ENCODE peak calls at places on chromosomes 12 and 14, in four cellular contexts. One of them, this sample, is unnamed.

GRCh38 chr12:38930994-38931393 is 25.6 kb upstream of the CPNE8 start:
- DNase-seq in Peyer's patch: no peak
- DNase-seq in A549: no peak
- DNase-seq in tibial nerve: no peak
- DNase-seq in this sample: no peak

GRCh38 chr12:40263616-40264409 is 39.0 kb downstream of the LRRK2 start:
- DNase-seq in A549: no peak
- DNase-seq in tibial nerve: no peak
- DNase-seq in Peyer's patch: peak
- DNase-seq in this sample: no peak

GRCh38 chr14:24051789-24052655 is at the start of gene CARMIL3:
- DNase-seq in tibial nerve: no peak
- DNase-seq in A549: peak
- DNase-seq in Peyer's patch: peak
- DNase-seq in this sample: no peak

GRCh38 chr12:130952545-130952954 is 1.2 kb upstream of the ADGRD1 start:
- DNase-seq in A549: no peak
- DNase-seq in tibial nerve: no peak
- DNase-seq in Peyer's patch: no peak
- DNase-seq in this sample: no peak

GRCh38 chr14:52802597-52802996 is 11.2 kb upstream of the GNPNAT1 start:
- DNase-seq in Peyer's patch: no peak
- DNase-seq in tibial nerve: no peak
- DNase-seq in A549: no peak
- DNase-seq in this sample: no peak

GRCh38 chr12:118299791-118300460 is 72.8 kb downstream of the TAOK3 start:
- DNase-seq in Peyer's patch: no peak
- DNase-seq in tibial nerve: no peak
- DNase-seq in A549: no peak
- DNase-seq in this sample: no peak

GRCh38 chr14:103576371-103577024 is 13.7 kb downstream of the COA8 start:
- DNase-seq in tibial nerve: peak
- DNase-seq in Peyer's patch: peak
- DNase-seq in A549: peak
- DNase-seq in this sample: no peak

GRCh38 chr14:65303185-65303901 is 109.2 kb upstream of the FUT8 start:
- DNase-seq in A549: no peak
- DNase-seq in Peyer's patch: no peak
- DNase-seq in tibial nerve: no peak
- DNase-seq in this sample: no peak

GRCh38 chr12:31324845-31325523 is 966 bp downstream of the SINHCAF start:
- DNase-seq in Peyer's patch: peak
- DNase-seq in A549: peak
- DNase-seq in tibial nerve: peak
- DNase-seq in this sample: peak

GRCh38 chr12:128853321-128854197 is at the start of gene GLT1D1:
- DNase-seq in tibial nerve: no peak
- DNase-seq in A549: no peak
- DNase-seq in Peyer's patch: no peak
- DNase-seq in this sample: no peak

GRCh38 chr14:21255385-21256101 is 13.7 kb downstream of the HNRNPC start:
- DNase-seq in A549: no peak
- DNase-seq in Peyer's patch: no peak
- DNase-seq in tibial nerve: no peak
- DNase-seq in this sample: no peak

GRCh38 chr12:27618836-27619235 is 77.4 kb upstream of the REP15 start:
- DNase-seq in A549: no peak
- DNase-seq in Peyer's patch: no peak
- DNase-seq in tibial nerve: no peak
- DNase-seq in this sample: no peak

GRCh38 chr14:54688229-54688628 is 121.3 kb downstream of the SAMD4A start:
- DNase-seq in Peyer's patch: no peak
- DNase-seq in A549: no peak
- DNase-seq in tibial nerve: no peak
- DNase-seq in this sample: no peak

GRCh38 chr12:60415361-60415760 is 819.5 kb downstream of the SLC16A7 start:
- DNase-seq in A549: no peak
- DNase-seq in tibial nerve: no peak
- DNase-seq in Peyer's patch: no peak
- DNase-seq in this sample: no peak

GRCh38 chr14:93736378-93737014 is 51.8 kb downstream of the PRIMA1 start:
- DNase-seq in Peyer's patch: no peak
- DNase-seq in tibial nerve: no peak
- DNase-seq in A549: peak
- DNase-seq in this sample: no peak
- TF ChIP-seq POLR2A in Peyer's patch: no peak
- TF ChIP-seq POLR2A in tibial nerve: no peak
- TF ChIP-seq POLR2A in A549: no peak
- TF ChIP-seq POLR2A in this sample: no peak

DNA sequence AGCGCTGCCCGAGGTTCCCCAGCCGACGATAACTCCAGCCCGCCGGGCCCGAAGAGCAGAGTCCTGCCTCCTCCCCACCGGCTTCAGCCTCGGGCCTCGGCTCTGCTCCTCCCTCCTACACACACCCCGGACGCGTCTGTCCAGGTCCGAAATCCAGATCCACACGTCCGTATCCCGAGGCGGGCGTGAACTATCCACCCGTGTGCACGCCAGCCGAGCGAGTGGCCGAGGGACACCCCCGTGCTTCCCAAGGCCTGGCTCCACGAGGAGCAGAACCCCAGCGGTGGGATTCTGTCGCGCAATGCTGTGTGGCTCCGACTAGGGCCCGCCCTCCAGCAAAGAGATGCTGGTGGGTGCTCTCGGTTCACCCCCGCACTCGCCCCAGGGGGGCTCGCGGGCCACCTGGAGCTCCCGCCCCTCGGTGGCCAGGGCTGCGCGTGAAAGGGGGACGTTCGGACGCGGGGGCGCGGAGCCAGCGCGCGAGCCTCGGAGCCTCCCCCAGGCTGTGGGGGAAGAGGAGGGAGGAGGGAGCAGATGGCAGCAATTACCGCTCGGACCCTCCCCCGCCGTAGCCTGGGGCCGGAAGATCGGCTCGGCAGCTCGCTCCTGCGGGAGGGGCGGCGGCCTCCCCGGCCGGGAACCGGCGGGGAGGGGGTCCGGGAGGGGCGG is 18.9 kb upstream of the ANKRD33 start:
- DNase-seq in Peyer's patch: no peak
- DNase-seq in tibial nerve: no peak
- DNase-seq in A549: no peak
- DNase-seq in this sample: no peak
- TF ChIP-seq CTCF in Peyer's patch: no peak
- TF ChIP-seq CTCF in tibial nerve: no peak
- TF ChIP-seq CTCF in A549: no peak
- TF ChIP-seq CTCF in this sample: no peak

DNA sequence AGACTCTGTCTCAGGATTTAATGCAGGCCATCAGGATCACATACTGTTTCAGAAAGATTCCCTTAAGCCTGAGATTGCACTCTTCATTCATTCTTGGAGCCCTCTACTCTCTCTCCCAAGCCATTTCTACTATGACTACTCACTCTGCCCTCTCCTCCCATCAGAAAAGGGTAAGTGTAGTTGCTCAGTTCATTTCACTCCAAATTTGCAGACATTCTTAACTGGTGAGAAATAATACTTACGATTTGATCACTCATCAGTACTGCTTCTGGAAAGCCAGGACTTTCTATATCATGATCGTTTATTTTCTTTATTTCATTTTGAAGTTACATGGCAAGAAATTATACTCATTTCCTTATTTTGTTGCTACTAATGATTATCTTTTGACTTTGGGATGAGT is 3.9 kb upstream of the RERG start:
- DNase-seq in Peyer's patch: no peak
- DNase-seq in A549: no peak
- DNase-seq in tibial nerve: no peak
- DNase-seq in this sample: no peak
- TF ChIP-seq POLR2A in Peyer's patch: no peak
- TF ChIP-seq POLR2A in A549: no peak
- TF ChIP-seq POLR2A in tibial nerve: no peak
- TF ChIP-seq POLR2A in this sample: no peak

GRCh38 chr12:105279460-105280056 is 43.6 kb upstream of the APPL2 start:
- DNase-seq in A549: no peak
- DNase-seq in tibial nerve: no peak
- DNase-seq in Peyer's patch: no peak
- DNase-seq in this sample: no peak

GRCh38 chr12:105280966-105281693 is 45.2 kb upstream of the APPL2 start:
- DNase-seq in tibial nerve: no peak
- DNase-seq in A549: no peak
- DNase-seq in Peyer's patch: no peak
- DNase-seq in this sample: no peak

GRCh38 chr12:105281694-105282049 is 45.7 kb upstream of the APPL2 start:
- DNase-seq in tibial nerve: no peak
- DNase-seq in A549: peak
- DNase-seq in Peyer's patch: no peak
- DNase-seq in this sample: no peak

GRCh38 chr12:105275997-105276760 is 40.2 kb upstream of the APPL2 start:
- DNase-seq in tibial nerve: no peak
- DNase-seq in A549: no peak
- DNase-seq in Peyer's patch: no peak
- DNase-seq in this sample: no peak

DNA sequence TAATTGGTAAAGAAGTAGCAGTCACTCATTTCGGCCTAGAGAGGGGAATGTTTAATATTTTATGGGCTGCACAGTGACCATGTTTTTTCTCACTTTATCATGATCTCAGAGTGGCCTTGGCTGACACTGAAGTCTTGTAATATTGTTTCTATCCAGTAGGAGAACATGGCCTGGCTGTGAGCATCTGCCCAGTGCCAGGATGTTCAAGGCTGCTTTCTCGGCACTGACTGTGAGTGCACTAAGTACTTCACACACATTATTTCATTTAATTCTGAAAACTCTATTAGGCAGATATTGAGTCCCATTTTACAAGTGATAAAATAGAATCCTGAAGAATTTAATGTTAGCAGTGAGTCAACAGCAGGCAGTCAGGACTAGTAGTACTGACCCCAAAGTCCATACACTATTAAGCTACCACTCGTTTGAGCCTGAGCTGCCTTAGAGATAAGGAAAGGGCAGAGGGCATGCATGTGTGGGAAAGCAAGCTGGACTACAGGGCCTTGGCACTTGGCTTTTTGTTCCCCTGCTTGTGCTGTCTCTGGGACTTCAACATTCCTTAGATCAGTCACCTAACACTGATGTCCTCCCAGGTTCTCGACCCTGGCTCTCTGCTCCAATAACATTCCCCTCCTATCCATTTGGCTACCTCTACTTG is 42.2 kb upstream of the APPL2 start:
- DNase-seq in A549: peak
- DNase-seq in tibial nerve: no peak
- DNase-seq in Peyer's patch: no peak
- DNase-seq in this sample: no peak
- TF ChIP-seq CTCF in A549: peak
- TF ChIP-seq CTCF in tibial nerve: no peak
- TF ChIP-seq CTCF in Peyer's patch: no peak
- TF ChIP-seq CTCF in this sample: no peak

GRCh38 chr12:54279227-54279631 is 693 bp downstream of the CBX5 start:
- DNase-seq in tibial nerve: no peak
- DNase-seq in A549: no peak
- DNase-seq in Peyer's patch: no peak
- DNase-seq in this sample: no peak

GRCh38 chr12:54279632-54280400 is at the start of gene CBX5:
- DNase-seq in Peyer's patch: peak
- DNase-seq in tibial nerve: peak
- DNase-seq in A549: peak
- DNase-seq in this sample: peak

GRCh38 chr12:54273981-54274380 is 5.9 kb downstream of the CBX5 start:
- DNase-seq in tibial nerve: no peak
- DNase-seq in A549: no peak
- DNase-seq in Peyer's patch: no peak
- DNase-seq in this sample: no peak

GRCh38 chr12:54277823-54278276 is 2.1 kb downstream of the CBX5 start:
- DNase-seq in Peyer's patch: no peak
- DNase-seq in tibial nerve: no peak
- DNase-seq in A549: no peak
- DNase-seq in this sample: no peak

DNA sequence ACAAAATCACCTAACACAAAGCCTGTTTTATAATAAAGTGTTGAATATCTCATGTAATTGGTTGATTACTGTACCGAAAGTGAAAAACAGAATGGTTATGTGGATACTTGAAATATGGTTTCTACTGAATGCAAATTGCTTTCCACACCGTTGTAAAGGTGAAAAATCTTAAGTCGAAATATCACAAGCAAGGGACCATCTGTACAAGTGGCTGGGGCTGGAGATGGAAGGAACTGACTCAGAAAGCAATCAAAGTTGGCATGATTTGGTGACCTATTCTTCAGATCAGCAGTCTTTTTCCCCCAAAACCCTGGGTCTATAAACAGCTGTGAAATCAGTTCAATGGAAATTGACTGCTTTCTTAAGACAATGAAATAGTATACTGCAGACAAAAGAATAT is 3.6 kb downstream of the CBX5 start:
- DNase-seq in A549: no peak
- DNase-seq in Peyer's patch: no peak
- DNase-seq in tibial nerve: no peak
- DNase-seq in this sample: no peak
- TF ChIP-seq POLR2A in A549: no peak
- TF ChIP-seq POLR2A in Peyer's patch: no peak
- TF ChIP-seq POLR2A in tibial nerve: no peak
- TF ChIP-seq POLR2A in this sample: no peak

GRCh38 chr12:88325828-88326214 is 183.7 kb downstream of the TMTC3 start:
- DNase-seq in tibial nerve: no peak
- DNase-seq in Peyer's patch: no peak
- DNase-seq in A549: no peak
- DNase-seq in this sample: no peak

GRCh38 chr12:88328056-88328455 is 185.9 kb downstream of the TMTC3 start:
- DNase-seq in A549: no peak
- DNase-seq in Peyer's patch: no peak
- DNase-seq in tibial nerve: no peak
- DNase-seq in this sample: no peak

GRCh38 chr12:88325076-88325827 is 183.1 kb downstream of the TMTC3 start:
- DNase-seq in Peyer's patch: no peak
- DNase-seq in tibial nerve: no peak
- DNase-seq in A549: peak
- DNase-seq in this sample: no peak
- TF ChIP-seq CTCF in Peyer's patch: no peak
- TF ChIP-seq CTCF in tibial nerve: no peak
- TF ChIP-seq CTCF in A549: peak
- TF ChIP-seq CTCF in this sample: no peak

This sample was measured in vagina.